ENCODE peak calls at places on chromosomes 12 and 14, in ten cellular contexts. One of them, this sample, is unnamed.

GRCh38 chr12:31317471-31318397 is 8.2 kb downstream of the SINHCAF start:
- DNase-seq in MCF 10A: peak
- DNase-seq in epithelial cell of esophagus: no peak
- DNase-seq in IMR-90: no peak
- DNase-seq in endothelial cell of umbilical vein: peak
- DNase-seq in foreskin fibroblast: no peak
- DNase-seq in heart right ventricle: no peak
- DNase-seq in sigmoid colon: no peak
- DNase-seq in cardiac fibroblast: peak
- DNase-seq in ascending aorta: no peak
- DNase-seq in this sample: no peak

GRCh38 chr12:9646794-9647622 is 22.5 kb upstream of the CLEC2D start:
- DNase-seq in endothelial cell of umbilical vein: peak
- DNase-seq in epithelial cell of esophagus: peak
- DNase-seq in heart right ventricle: no peak
- DNase-seq in MCF 10A: peak
- DNase-seq in sigmoid colon: no peak
- DNase-seq in ascending aorta: no peak
- DNase-seq in IMR-90: peak
- DNase-seq in foreskin fibroblast: peak
- DNase-seq in cardiac fibroblast: peak
- DNase-seq in this sample: peak

GRCh38 chr12:105226219-105226618 is 9.8 kb downstream of the APPL2 start:
- DNase-seq in ascending aorta: peak
- DNase-seq in IMR-90: peak
- DNase-seq in foreskin fibroblast: peak
- DNase-seq in epithelial cell of esophagus: no peak
- DNase-seq in sigmoid colon: peak
- DNase-seq in endothelial cell of umbilical vein: peak
- DNase-seq in cardiac fibroblast: peak
- DNase-seq in MCF 10A: no peak
- DNase-seq in heart right ventricle: peak
- DNase-seq in this sample: no peak

GRCh38 chr14:42884100-42884499 is 1277.4 kb downstream of the LRFN5 start:
- DNase-seq in endothelial cell of umbilical vein: no peak
- DNase-seq in foreskin fibroblast: peak
- DNase-seq in cardiac fibroblast: peak
- DNase-seq in heart right ventricle: no peak
- DNase-seq in IMR-90: peak
- DNase-seq in ascending aorta: no peak
- DNase-seq in sigmoid colon: no peak
- DNase-seq in epithelial cell of esophagus: peak
- DNase-seq in MCF 10A: peak
- DNase-seq in this sample: no peak

GRCh38 chr12:50085615-50085928 is 430 bp downstream of the SMARCD1 start:
- DNase-seq in heart right ventricle: no peak
- DNase-seq in ascending aorta: no peak
- DNase-seq in foreskin fibroblast: peak
- DNase-seq in IMR-90: no peak
- DNase-seq in sigmoid colon: no peak
- DNase-seq in epithelial cell of esophagus: no peak
- DNase-seq in cardiac fibroblast: no peak
- DNase-seq in MCF 10A: no peak
- DNase-seq in endothelial cell of umbilical vein: no peak
- DNase-seq in this sample: no peak

GRCh38 chr12:63400746-63401145 is 249.7 kb upstream of the AVPR1A start:
- DNase-seq in heart right ventricle: no peak
- DNase-seq in sigmoid colon: no peak
- DNase-seq in MCF 10A: peak
- DNase-seq in foreskin fibroblast: peak
- DNase-seq in epithelial cell of esophagus: peak
- DNase-seq in cardiac fibroblast: peak
- DNase-seq in ascending aorta: no peak
- DNase-seq in endothelial cell of umbilical vein: peak
- DNase-seq in IMR-90: peak
- DNase-seq in this sample: no peak

GRCh38 chr12:75634244-75635222 is 123.1 kb upstream of the KRR1 start:
- DNase-seq in sigmoid colon: no peak
- DNase-seq in ascending aorta: no peak
- DNase-seq in foreskin fibroblast: no peak
- DNase-seq in MCF 10A: no peak
- DNase-seq in IMR-90: no peak
- DNase-seq in heart right ventricle: no peak
- DNase-seq in cardiac fibroblast: peak
- DNase-seq in endothelial cell of umbilical vein: peak
- DNase-seq in epithelial cell of esophagus: no peak
- DNase-seq in this sample: no peak

GRCh38 chr12:50127546-50127945 is 15.5 kb downstream of the COX14 start:
- DNase-seq in epithelial cell of esophagus: peak
- DNase-seq in foreskin fibroblast: no peak
- DNase-seq in cardiac fibroblast: peak
- DNase-seq in endothelial cell of umbilical vein: no peak
- DNase-seq in IMR-90: no peak
- DNase-seq in ascending aorta: no peak
- DNase-seq in heart right ventricle: no peak
- DNase-seq in MCF 10A: no peak
- DNase-seq in sigmoid colon: no peak
- DNase-seq in this sample: no peak

GRCh38 chr14:36316131-36316530 is 4.3 kb downstream of the MBIP start:
- DNase-seq in foreskin fibroblast: no peak
- DNase-seq in epithelial cell of esophagus: peak
- DNase-seq in ascending aorta: no peak
- DNase-seq in endothelial cell of umbilical vein: no peak
- DNase-seq in IMR-90: no peak
- DNase-seq in cardiac fibroblast: no peak
- DNase-seq in MCF 10A: no peak
- DNase-seq in sigmoid colon: no peak
- DNase-seq in heart right ventricle: no peak
- DNase-seq in this sample: no peak

GRCh38 chr12:113683566-113683965 is 211.9 kb upstream of the LHX5 start:
- DNase-seq in sigmoid colon: no peak
- DNase-seq in foreskin fibroblast: no peak
- DNase-seq in heart right ventricle: no peak
- DNase-seq in endothelial cell of umbilical vein: no peak
- DNase-seq in IMR-90: no peak
- DNase-seq in MCF 10A: no peak
- DNase-seq in epithelial cell of esophagus: no peak
- DNase-seq in ascending aorta: no peak
- DNase-seq in cardiac fibroblast: no peak
- DNase-seq in this sample: no peak

GRCh38 chr12:107393043-107393725 is 292.4 kb upstream of the PWP1 start:
- DNase-seq in sigmoid colon: no peak
- DNase-seq in endothelial cell of umbilical vein: peak
- DNase-seq in cardiac fibroblast: no peak
- DNase-seq in foreskin fibroblast: no peak
- DNase-seq in heart right ventricle: no peak
- DNase-seq in epithelial cell of esophagus: peak
- DNase-seq in MCF 10A: no peak
- DNase-seq in ascending aorta: no peak
- DNase-seq in IMR-90: no peak
- DNase-seq in this sample: no peak

GRCh38 chr12:124478416-124478815 is 89.0 kb downstream of the NCOR2 start:
- DNase-seq in cardiac fibroblast: no peak
- DNase-seq in MCF 10A: no peak
- DNase-seq in IMR-90: no peak
- DNase-seq in foreskin fibroblast: peak
- DNase-seq in ascending aorta: no peak
- DNase-seq in endothelial cell of umbilical vein: no peak
- DNase-seq in sigmoid colon: no peak
- DNase-seq in heart right ventricle: no peak
- DNase-seq in epithelial cell of esophagus: no peak
- DNase-seq in this sample: no peak

GRCh38 chr14:32202941-32203882 is at the start of gene RNU6-8:
- DNase-seq in MCF 10A: peak
- DNase-seq in epithelial cell of esophagus: peak
- DNase-seq in heart right ventricle: peak
- DNase-seq in ascending aorta: peak
- DNase-seq in sigmoid colon: peak
- DNase-seq in cardiac fibroblast: peak
- DNase-seq in foreskin fibroblast: peak
- DNase-seq in IMR-90: peak
- DNase-seq in endothelial cell of umbilical vein: peak
- DNase-seq in this sample: peak

GRCh38 chr14:49586673-49587460 is 687 bp upstream of the RPS29 start:
- DNase-seq in epithelial cell of esophagus: peak
- DNase-seq in ascending aorta: no peak
- DNase-seq in IMR-90: peak
- DNase-seq in foreskin fibroblast: peak
- DNase-seq in heart right ventricle: peak
- DNase-seq in MCF 10A: peak
- DNase-seq in sigmoid colon: no peak
- DNase-seq in cardiac fibroblast: peak
- DNase-seq in endothelial cell of umbilical vein: peak
- DNase-seq in this sample: peak

GRCh38 chr14:26180221-26180620 is 417.6 kb downstream of the NOVA1 start:
- DNase-seq in ascending aorta: no peak
- DNase-seq in heart right ventricle: no peak
- DNase-seq in cardiac fibroblast: no peak
- DNase-seq in foreskin fibroblast: no peak
- DNase-seq in sigmoid colon: no peak
- DNase-seq in MCF 10A: no peak
- DNase-seq in endothelial cell of umbilical vein: no peak
- DNase-seq in epithelial cell of esophagus: no peak
- DNase-seq in IMR-90: no peak
- DNase-seq in this sample: no peak

GRCh38 chr14:25516838-25517237 is 466.9 kb upstream of the STXBP6 start:
- DNase-seq in heart right ventricle: no peak
- DNase-seq in sigmoid colon: no peak
- DNase-seq in cardiac fibroblast: no peak
- DNase-seq in epithelial cell of esophagus: no peak
- DNase-seq in ascending aorta: no peak
- DNase-seq in foreskin fibroblast: no peak
- DNase-seq in IMR-90: no peak
- DNase-seq in MCF 10A: no peak
- DNase-seq in endothelial cell of umbilical vein: no peak
- DNase-seq in this sample: no peak

GRCh38 chr12:24909667-24910066 is 39.2 kb downstream of the BCAT1 start:
- DNase-seq in IMR-90: peak
- DNase-seq in heart right ventricle: no peak
- DNase-seq in endothelial cell of umbilical vein: peak
- DNase-seq in epithelial cell of esophagus: peak
- DNase-seq in foreskin fibroblast: peak
- DNase-seq in cardiac fibroblast: peak
- DNase-seq in MCF 10A: peak
- DNase-seq in ascending aorta: peak
- DNase-seq in sigmoid colon: peak
- DNase-seq in this sample: no peak

GRCh38 chr12:25056011-25056410 is 107.1 kb upstream of the BCAT1 start:
- DNase-seq in sigmoid colon: no peak
- DNase-seq in foreskin fibroblast: no peak
- DNase-seq in IMR-90: no peak
- DNase-seq in endothelial cell of umbilical vein: no peak
- DNase-seq in heart right ventricle: no peak
- DNase-seq in epithelial cell of esophagus: peak
- DNase-seq in ascending aorta: no peak
- DNase-seq in MCF 10A: peak
- DNase-seq in cardiac fibroblast: no peak
- DNase-seq in this sample: no peak

GRCh38 chr12:129617849-129618248 is 286.0 kb downstream of the TMEM132D start:
- DNase-seq in MCF 10A: no peak
- DNase-seq in heart right ventricle: no peak
- DNase-seq in cardiac fibroblast: no peak
- DNase-seq in sigmoid colon: no peak
- DNase-seq in epithelial cell of esophagus: no peak
- DNase-seq in endothelial cell of umbilical vein: no peak
- DNase-seq in foreskin fibroblast: no peak
- DNase-seq in IMR-90: no peak
- DNase-seq in ascending aorta: no peak
- DNase-seq in this sample: no peak

GRCh38 chr14:35682802-35683201 is 126.3 kb downstream of the RALGAPA1 start:
- DNase-seq in cardiac fibroblast: no peak
- DNase-seq in heart right ventricle: no peak
- DNase-seq in ascending aorta: no peak
- DNase-seq in sigmoid colon: no peak
- DNase-seq in endothelial cell of umbilical vein: no peak
- DNase-seq in IMR-90: peak
- DNase-seq in foreskin fibroblast: no peak
- DNase-seq in MCF 10A: no peak
- DNase-seq in epithelial cell of esophagus: no peak
- DNase-seq in this sample: no peak

GRCh38 chr12:95836185-95836609 is 22.6 kb upstream of the SNRPF start:
- DNase-seq in epithelial cell of esophagus: peak
- DNase-seq in heart right ventricle: no peak
- DNase-seq in sigmoid colon: no peak
- DNase-seq in IMR-90: peak
- DNase-seq in ascending aorta: no peak
- DNase-seq in endothelial cell of umbilical vein: peak
- DNase-seq in MCF 10A: peak
- DNase-seq in cardiac fibroblast: peak
- DNase-seq in foreskin fibroblast: peak
- DNase-seq in this sample: no peak

GRCh38 chr12:64694130-64695078 is 64.8 kb downstream of the GNS start:
- DNase-seq in heart right ventricle: no peak
- DNase-seq in ascending aorta: no peak
- DNase-seq in foreskin fibroblast: no peak
- DNase-seq in IMR-90: no peak
- DNase-seq in cardiac fibroblast: no peak
- DNase-seq in epithelial cell of esophagus: no peak
- DNase-seq in endothelial cell of umbilical vein: no peak
- DNase-seq in MCF 10A: no peak
- DNase-seq in sigmoid colon: no peak
- DNase-seq in this sample: no peak
- TF ChIP-seq CTCF in heart right ventricle: no peak
- TF ChIP-seq CTCF in ascending aorta: no peak
- TF ChIP-seq CTCF in foreskin fibroblast: no peak
- TF ChIP-seq CTCF in IMR-90: no peak
- TF ChIP-seq CTCF in cardiac fibroblast: no peak
- TF ChIP-seq CTCF in epithelial cell of esophagus: no peak
- TF ChIP-seq CTCF in endothelial cell of umbilical vein: no peak
- TF ChIP-seq CTCF in MCF 10A: no peak
- TF ChIP-seq CTCF in sigmoid colon: peak
- TF ChIP-seq CTCF in this sample: no peak

GRCh38 chr12:98939350-98939749 is 294.3 kb downstream of the APAF1 start:
- DNase-seq in cardiac fibroblast: peak
- DNase-seq in ascending aorta: no peak
- DNase-seq in epithelial cell of esophagus: peak
- DNase-seq in endothelial cell of umbilical vein: peak
- DNase-seq in sigmoid colon: no peak
- DNase-seq in foreskin fibroblast: no peak
- DNase-seq in MCF 10A: peak
- DNase-seq in heart right ventricle: no peak
- DNase-seq in IMR-90: peak
- DNase-seq in this sample: peak
- TF ChIP-seq CTCF in cardiac fibroblast: peak
- TF ChIP-seq CTCF in ascending aorta: no peak
- TF ChIP-seq CTCF in epithelial cell of esophagus: peak
- TF ChIP-seq CTCF in endothelial cell of umbilical vein: peak
- TF ChIP-seq CTCF in sigmoid colon: no peak
- TF ChIP-seq CTCF in foreskin fibroblast: peak
- TF ChIP-seq CTCF in MCF 10A: peak
- TF ChIP-seq CTCF in heart right ventricle: peak
- TF ChIP-seq CTCF in IMR-90: peak
- TF ChIP-seq CTCF in this sample: peak

GRCh38 chr14:53663709-53664108 is 292.9 kb downstream of the BMP4 start:
- DNase-seq in heart right ventricle: peak
- DNase-seq in IMR-90: peak
- DNase-seq in epithelial cell of esophagus: peak
- DNase-seq in ascending aorta: no peak
- DNase-seq in foreskin fibroblast: peak
- DNase-seq in endothelial cell of umbilical vein: peak
- DNase-seq in cardiac fibroblast: peak
- DNase-seq in sigmoid colon: peak
- DNase-seq in MCF 10A: peak
- DNase-seq in this sample: peak
- TF ChIP-seq CTCF in heart right ventricle: peak
- TF ChIP-seq CTCF in IMR-90: peak
- TF ChIP-seq CTCF in epithelial cell of esophagus: peak
- TF ChIP-seq CTCF in ascending aorta: no peak
- TF ChIP-seq CTCF in foreskin fibroblast: peak
- TF ChIP-seq CTCF in endothelial cell of umbilical vein: peak
- TF ChIP-seq CTCF in cardiac fibroblast: peak
- TF ChIP-seq CTCF in sigmoid colon: no peak
- TF ChIP-seq CTCF in MCF 10A: no peak
- TF ChIP-seq CTCF in this sample: peak

GRCh38 chr14:91714805-91715204 is 17.1 kb downstream of the CATSPERB start:
- DNase-seq in endothelial cell of umbilical vein: no peak
- DNase-seq in heart right ventricle: no peak
- DNase-seq in cardiac fibroblast: no peak
- DNase-seq in ascending aorta: no peak
- DNase-seq in sigmoid colon: no peak
- DNase-seq in MCF 10A: no peak
- DNase-seq in IMR-90: no peak
- DNase-seq in epithelial cell of esophagus: no peak
- DNase-seq in foreskin fibroblast: no peak
- DNase-seq in this sample: no peak
- TF ChIP-seq CTCF in endothelial cell of umbilical vein: no peak
- TF ChIP-seq CTCF in heart right ventricle: no peak
- TF ChIP-seq CTCF in cardiac fibroblast: no peak
- TF ChIP-seq CTCF in ascending aorta: no peak
- TF ChIP-seq CTCF in sigmoid colon: no peak
- TF ChIP-seq CTCF in MCF 10A: no peak
- TF ChIP-seq CTCF in IMR-90: no peak
- TF ChIP-seq CTCF in epithelial cell of esophagus: no peak
- TF ChIP-seq CTCF in foreskin fibroblast: no peak
- TF ChIP-seq CTCF in this sample: no peak